ENCODE peak calls at places on chromosomes 4 and X, in seven cellular contexts. A, O, E, I, U, Y and K are unnamed samples.

GRCh38 chr4:173488074-173488473 is 42.0 kb downstream of the HAND2 start:
- DNase-seq in A (no peak), O (no peak), E (no peak), I (no peak), U (no peak), Y (no peak), K (no peak)

GRCh38 chrX:119640621-119641020 is 34.4 kb upstream of the NKRF start:
- DNase-seq in A (no peak), O (no peak), E (no peak), I (no peak), U (no peak), Y (no peak), K (no peak)

GRCh38 chrX:71823391-71824057 is 60.4 kb downstream of the CXorf49B start:
- DNase-seq in A (no peak), O (no peak), E (no peak), I (no peak), U (no peak), Y (no peak), K (no peak)

GRCh38 chr4:166957451-166957850 is 276.8 kb downstream of the SPOCK3 start:
- DNase-seq in A (no peak), O (no peak), E (no peak), I (no peak), U (no peak), Y (no peak), K (no peak)

GRCh38 chrX:44228621-44229020 is 114.9 kb downstream of the EFHC2 start:
- DNase-seq in A (no peak), O (peak; percentile 44), E (no peak), I (no peak), U (no peak), Y (no peak), K (no peak)

GRCh38 chr4:44118971-44119680 is 329.5 kb downstream of the KCTD8 start:
- DNase-seq in A (no peak), O (no peak), E (no peak), I (peak; percentile 38), U (no peak), Y (no peak), K (no peak)

GRCh38 chr4:77433102-77433733 is 172.4 kb upstream of the CXCL13 start:
- DNase-seq in A (peak; percentile 47), O (peak; percentile 61), E (no peak), I (peak; percentile 58), U (no peak), Y (no peak), K (peak; percentile 73)

GRCh38 chr4:174198396-174199179 is 84.9 kb downstream of the FBXO8 start:
- DNase-seq in A (no peak), O (no peak), E (no peak), I (peak; percentile 96), U (no peak), Y (no peak), K (no peak)

GRCh38 chr4:27248829-27249228 is 388.2 kb downstream of the STIM2 start:
- DNase-seq in A (no peak), O (no peak), E (no peak), I (no peak), U (no peak), Y (no peak), K (no peak)

GRCh38 chr4:170978990-170979389 is 834.2 kb upstream of the GALNTL6 start:
- DNase-seq in A (no peak), O (peak; percentile 7), E (no peak), I (no peak), U (no peak), Y (no peak), K (peak; percentile 11)

GRCh38 chr4:118086334-118086733 is 52.0 kb downstream of the NDST3 start:
- DNase-seq in A (no peak), O (no peak), E (no peak), I (no peak), U (no peak), Y (no peak), K (no peak)

GRCh38 chrX:24235084-24235710 is 78.7 kb downstream of the SUPT20HL2 start:
- DNase-seq in A (no peak), O (peak; percentile 60), E (no peak), I (no peak), U (no peak), Y (no peak), K (no peak)

GRCh38 chr4:153453455-153453854 is 12.7 kb upstream of the TMEM131L start:
- DNase-seq in A (no peak), O (no peak), E (no peak), I (no peak), U (no peak), Y (no peak), K (no peak)

GRCh38 chr4:23945521-23946017 is 55.7 kb upstream of the PPARGC1A start:
- DNase-seq in A (no peak), O (no peak), E (no peak), I (peak; percentile 84), U (peak; percentile 83), Y (no peak), K (peak; percentile 9)

GRCh38 chrX:110987292-110987691 is 108.7 kb upstream of the PAK3 start:
- DNase-seq in A (no peak), O (no peak), E (no peak), I (no peak), U (no peak), Y (no peak), K (no peak)

GRCh38 chr4:76830612-76831474 is 67.1 kb downstream of the SOWAHB start:
- DNase-seq in A (no peak), O (no peak), E (no peak), I (peak; percentile 81), U (no peak), Y (no peak), K (no peak)

GRCh38 chr4:6278801-6279197 is 9.1 kb downstream of the WFS1 start:
- DNase-seq in A (no peak), O (peak; percentile 78), E (no peak), I (peak; percentile 19), U (no peak), Y (no peak), K (peak; percentile 81)

DNA sequence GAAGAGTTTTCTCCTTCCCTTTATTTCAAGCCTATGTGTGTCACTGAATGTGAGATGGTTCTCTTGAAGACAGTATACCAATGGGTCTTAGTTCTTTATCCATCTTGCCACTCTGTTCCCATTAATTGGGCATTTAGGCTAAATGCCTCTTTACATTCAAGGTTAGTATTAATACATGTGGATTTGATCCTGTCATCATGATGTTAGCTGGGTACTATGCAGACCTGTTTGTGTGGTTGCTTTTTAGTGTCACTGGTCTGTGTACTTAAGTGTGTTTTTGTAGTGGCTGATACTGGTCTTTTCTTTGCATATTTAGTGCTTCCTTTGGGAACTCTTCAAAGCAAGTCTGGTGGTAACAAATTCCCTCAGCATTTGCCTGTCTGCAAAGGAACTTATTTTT is 23.4 kb upstream of the WDR17 start:
- DNase-seq in A (no peak), O (no peak), E (no peak), I (no peak), U (no peak), Y (no peak), K (no peak)
- H3K4me3 ChIP-seq in A (no peak overlapping the region), O (no peak overlapping the region), E (no peak overlapping the region), I (no peak overlapping the region), U (no peak overlapping the region), Y (no peak overlapping the region), K (no peak overlapping the region)

GRCh38 chr4:57064811-57065711 is 45.1 kb downstream of the IGFBP7 start:
- DNase-seq in A (no peak), O (no peak), E (no peak), I (peak; percentile 96), U (no peak), Y (no peak), K (no peak)
- H3K4me3 ChIP-seq in A (no peak overlapping the region), O (no peak overlapping the region), E (no peak overlapping the region), I (no peak overlapping the region), U (no peak overlapping the region), Y (no peak overlapping the region), K (no peak overlapping the region)

GRCh38 chrX:33194876-33195433 is 16.4 kb downstream of the DMD start:
- DNase-seq in A (no peak), O (no peak), E (no peak), I (peak; percentile 53), U (no peak), Y (no peak), K (no peak)
- H3K4me3 ChIP-seq in A (no peak overlapping the region), O (no peak overlapping the region), E (no peak overlapping the region), I (no peak overlapping the region), U (no peak overlapping the region), Y (no peak overlapping the region), K (no peak overlapping the region)

GRCh38 chr4:1166509-1167243 is 5.7 kb downstream of the SPON2 start:
- DNase-seq in A (no peak), O (no peak), E (no peak), I (no peak), U (no peak), Y (no peak), K (no peak)
- H3K4me3 ChIP-seq in A (peak overlapping the region; percentile 90), O (peak overlapping the region; percentile 80), E (peak overlapping the region; percentile 71), I (peak overlapping the region; percentile 44), U (peak overlapping the region; percentile 60), Y (no peak overlapping the region), K (peak overlapping the region; percentile 62)

GRCh38 chrX:67545772-67546495 is 2.1 kb downstream of the AR start:
- DNase-seq in A (no peak), O (no peak), E (peak; percentile 64), I (no peak), U (peak; percentile 60), Y (no peak), K (no peak)
- H3K4me3 ChIP-seq in A (no peak overlapping the region), O (no peak overlapping the region), E (peak overlapping the region; percentile 45), I (peak overlapping the region; percentile 17), U (peak overlapping the region; percentile 57), Y (no peak overlapping the region), K (no peak overlapping the region)

GRCh38 chr4:184447664-184448063 is 26.7 kb downstream of the IRF2 start:
- DNase-seq in A (no peak), O (no peak), E (no peak), I (no peak), U (no peak), Y (no peak), K (no peak)
- H3K4me3 ChIP-seq in A (no peak overlapping the region), O (no peak overlapping the region), E (no peak overlapping the region), I (no peak overlapping the region), U (no peak overlapping the region), Y (peak overlapping the region; percentile 49), K (no peak overlapping the region)